ENCODE peak calls at places on chromosomes 2 and 18, in four cellular contexts. Z is left kidney, M is HTR-8/SVneo, Y is adrenal gland. V is an unnamed sample.

GRCh38 chr18:56709463-56709862 is 58.3 kb downstream of the WDR7 start:
- DNase-seq in Z (no peak), Y (no peak), M (peak), V (no peak)

GRCh38 chr18:29307231-29307630 is 1130.3 kb upstream of the CDH2 start:
- DNase-seq in Y (no peak), M (no peak), Z (no peak), V (no peak)

GRCh38 chr18:48542513-48543181 is 3.8 kb downstream of the CTIF start:
- DNase-seq in M (no peak), Y (peak), Z (no peak), V (no peak)

GRCh38 chr2:150911766-150912280 is 349.8 kb downstream of the RBM43 start:
- DNase-seq in Y (peak), M (peak), Z (peak), V (peak)

GRCh38 chr2:71686781-71687180 is 233.4 kb downstream of the DYSF start:
- DNase-seq in Y (peak), Z (no peak), M (no peak), V (no peak)

GRCh38 chr18:59874166-59874565 is 25.6 kb upstream of the PMAIP1 start:
- DNase-seq in M (peak), Y (no peak), Z (no peak), V (no peak)

GRCh38 chr18:48790226-48790863 is 160.4 kb downstream of the SMAD7 start:
- DNase-seq in M (no peak), Y (peak), Z (no peak), V (peak)

GRCh38 chr18:13915391-13915790 is at the start of gene MC2R:
- DNase-seq in Z (peak), Y (peak), M (no peak), V (no peak)

GRCh38 chr2:176455865-176456291 is 186.6 kb downstream of the MTX2 start:
- DNase-seq in Y (peak), M (no peak), Z (peak), V (peak)